ENCODE peak calls at places on chromosomes 5 and 9, in four cellular contexts. P is left lung, M is HuH-7.5, T is left ventricle myocardium inferior. D is an unnamed sample.

GRCh38 chr5:149011084-149011483 is 51.8 kb downstream of the SH3TC2 start:
- DNase-seq in P (no peak), M (no peak), T (no peak), D (no peak)

GRCh38 chr9:93678199-93679019 is 102.0 kb downstream of the PHF2 start:
- DNase-seq in P (peak), M (no peak), T (peak), D (no peak)

GRCh38 chr9:107491081-107492053 is 1.8 kb upstream of the KLF4 start:
- DNase-seq in P (no peak), M (no peak), T (peak), D (no peak)

GRCh38 chr9:135090547-135090946 is 3.1 kb downstream of the OLFM1 start:
- DNase-seq in P (peak), M (no peak), T (no peak), D (no peak)

GRCh38 chr9:4714266-4715016 is 26.6 kb downstream of the AK3 start:
- DNase-seq in P (no peak), M (no peak), T (no peak), D (no peak)

GRCh38 chr9:95142728-95143127 is 174.8 kb downstream of the FANCC start:
- DNase-seq in P (no peak), M (no peak), T (no peak), D (no peak)

GRCh38 chr5:81606150-81606549 is 144.7 kb downstream of the SSBP2 start:
- DNase-seq in P (no peak), M (no peak), T (no peak), D (no peak)

GRCh38 chr5:122089614-122090013 is 11.6 kb upstream of the LOX start:
- DNase-seq in P (no peak), M (no peak), T (no peak), D (no peak)

GRCh38 chr5:135433626-135434426 is 13.3 kb downstream of the DCANP1 start:
- DNase-seq in P (no peak), M (no peak), T (no peak), D (peak)